ENCODE peak calls at places on chromosomes 5 and 9, in five cellular contexts. One of them, this sample, is unnamed.

GRCh38 chr5:26245327-26245726 is 793.1 kb downstream of the CDH9 start:
- DNase-seq in thyroid gland: no peak
- DNase-seq in WTC11: no peak
- DNase-seq in activated CD8-positive, alpha-beta T cell treated with anti-CD3 and anti-CD28 coated beads for 36 hours: no peak
- DNase-seq in A549: peak; percentile 10
- DNase-seq in this sample: no peak

GRCh38 chr5:95664204-95664786 is 17.7 kb downstream of the RFESD start:
- DNase-seq in A549: no peak
- DNase-seq in WTC11: no peak
- DNase-seq in thyroid gland: peak; percentile 39
- DNase-seq in activated CD8-positive, alpha-beta T cell treated with anti-CD3 and anti-CD28 coated beads for 36 hours: peak; percentile 52
- DNase-seq in this sample: peak; percentile 32

GRCh38 chr5:74304536-74304935 is 336.0 kb downstream of the ENC1 start:
- DNase-seq in WTC11: no peak
- DNase-seq in thyroid gland: no peak
- DNase-seq in activated CD8-positive, alpha-beta T cell treated with anti-CD3 and anti-CD28 coated beads for 36 hours: no peak
- DNase-seq in A549: no peak
- DNase-seq in this sample: no peak

GRCh38 chr9:134399435-134400056 is 73.3 kb downstream of the RXRA start:
- DNase-seq in activated CD8-positive, alpha-beta T cell treated with anti-CD3 and anti-CD28 coated beads for 36 hours: peak; percentile 42
- DNase-seq in thyroid gland: no peak
- DNase-seq in A549: peak; percentile 76
- DNase-seq in WTC11: no peak
- DNase-seq in this sample: no peak

GRCh38 chr9:137051145-137051724 is 2.6 kb downstream of the ENTPD2 start:
- DNase-seq in activated CD8-positive, alpha-beta T cell treated with anti-CD3 and anti-CD28 coated beads for 36 hours: no peak
- DNase-seq in A549: no peak
- DNase-seq in WTC11: no peak
- DNase-seq in thyroid gland: no peak
- DNase-seq in this sample: no peak

GRCh38 chr5:142192296-142192695 is 83.7 kb downstream of the NDFIP1 start:
- DNase-seq in thyroid gland: no peak
- DNase-seq in WTC11: no peak
- DNase-seq in activated CD8-positive, alpha-beta T cell treated with anti-CD3 and anti-CD28 coated beads for 36 hours: no peak
- DNase-seq in A549: no peak
- DNase-seq in this sample: no peak

GRCh38 chr5:178150977-178151734 is 2.5 kb downstream of the NHP2 start:
- DNase-seq in WTC11: no peak
- DNase-seq in thyroid gland: peak; percentile 21
- DNase-seq in A549: peak; percentile 27
- DNase-seq in activated CD8-positive, alpha-beta T cell treated with anti-CD3 and anti-CD28 coated beads for 36 hours: no peak
- DNase-seq in this sample: no peak

GRCh38 chr9:101476576-101477208 is 41.1 kb upstream of the ALDOB start:
- DNase-seq in thyroid gland: no peak
- DNase-seq in activated CD8-positive, alpha-beta T cell treated with anti-CD3 and anti-CD28 coated beads for 36 hours: no peak
- DNase-seq in WTC11: no peak
- DNase-seq in A549: no peak
- DNase-seq in this sample: no peak

GRCh38 chr9:7186175-7186574 is 428.4 kb downstream of the KDM4C start:
- DNase-seq in A549: peak; percentile 57
- DNase-seq in activated CD8-positive, alpha-beta T cell treated with anti-CD3 and anti-CD28 coated beads for 36 hours: peak; percentile 13
- DNase-seq in WTC11: peak; percentile 46
- DNase-seq in thyroid gland: no peak
- DNase-seq in this sample: no peak

GRCh38 chr5:14777187-14777586 is 94.4 kb downstream of the ANKH start:
- DNase-seq in thyroid gland: no peak
- DNase-seq in WTC11: no peak
- DNase-seq in A549: no peak
- DNase-seq in activated CD8-positive, alpha-beta T cell treated with anti-CD3 and anti-CD28 coated beads for 36 hours: no peak
- DNase-seq in this sample: no peak

GRCh38 chr5:181039961-181040915 is at the start of gene BTNL9:
- DNase-seq in activated CD8-positive, alpha-beta T cell treated with anti-CD3 and anti-CD28 coated beads for 36 hours: no peak
- DNase-seq in WTC11: no peak
- DNase-seq in A549: no peak
- DNase-seq in thyroid gland: no peak
- DNase-seq in this sample: no peak

GRCh38 chr5:76715484-76715733 is 517 bp upstream of the F2R start:
- DNase-seq in A549: no peak
- DNase-seq in thyroid gland: no peak
- DNase-seq in activated CD8-positive, alpha-beta T cell treated with anti-CD3 and anti-CD28 coated beads for 36 hours: no peak
- DNase-seq in WTC11: no peak
- DNase-seq in this sample: no peak

GRCh38 chr5:107915413-107915812 is 244.7 kb upstream of the EFNA5 start:
- DNase-seq in A549: no peak
- DNase-seq in activated CD8-positive, alpha-beta T cell treated with anti-CD3 and anti-CD28 coated beads for 36 hours: no peak
- DNase-seq in thyroid gland: no peak
- DNase-seq in WTC11: no peak
- DNase-seq in this sample: no peak

GRCh38 chr9:77455312-77455927 is 192.7 kb downstream of the GNA14 start:
- DNase-seq in thyroid gland: no peak
- DNase-seq in WTC11: peak; percentile 58
- DNase-seq in A549: peak; percentile 65
- DNase-seq in activated CD8-positive, alpha-beta T cell treated with anti-CD3 and anti-CD28 coated beads for 36 hours: peak; percentile 62
- DNase-seq in this sample: peak; percentile 44

GRCh38 chr5:123092696-123093095 is 3.7 kb downstream of the PRDM6 start:
- DNase-seq in WTC11: no peak
- DNase-seq in A549: no peak
- DNase-seq in activated CD8-positive, alpha-beta T cell treated with anti-CD3 and anti-CD28 coated beads for 36 hours: no peak
- DNase-seq in thyroid gland: no peak
- DNase-seq in this sample: no peak

GRCh38 chr9:95126739-95127138 is 190.8 kb downstream of the FANCC start:
- DNase-seq in WTC11: no peak
- DNase-seq in A549: no peak
- DNase-seq in thyroid gland: no peak
- DNase-seq in activated CD8-positive, alpha-beta T cell treated with anti-CD3 and anti-CD28 coated beads for 36 hours: no peak
- DNase-seq in this sample: no peak

GRCh38 chr9:95128177-95128524 is 189.4 kb downstream of the FANCC start:
- DNase-seq in activated CD8-positive, alpha-beta T cell treated with anti-CD3 and anti-CD28 coated beads for 36 hours: no peak
- DNase-seq in WTC11: no peak
- DNase-seq in A549: no peak
- DNase-seq in thyroid gland: no peak
- DNase-seq in this sample: no peak

GRCh38 chr9:95125652-95126051 is 191.9 kb downstream of the FANCC start:
- DNase-seq in activated CD8-positive, alpha-beta T cell treated with anti-CD3 and anti-CD28 coated beads for 36 hours: no peak
- DNase-seq in A549: no peak
- DNase-seq in thyroid gland: no peak
- DNase-seq in WTC11: no peak
- DNase-seq in this sample: no peak

GRCh38 chr9:95127249-95128176 is 190.0 kb downstream of the FANCC start:
- DNase-seq in WTC11: peak; percentile 90
- DNase-seq in activated CD8-positive, alpha-beta T cell treated with anti-CD3 and anti-CD28 coated beads for 36 hours: peak; percentile 84
- DNase-seq in thyroid gland: peak; percentile 92
- DNase-seq in A549: peak; percentile 76
- DNase-seq in this sample: peak; percentile 82

DNA sequence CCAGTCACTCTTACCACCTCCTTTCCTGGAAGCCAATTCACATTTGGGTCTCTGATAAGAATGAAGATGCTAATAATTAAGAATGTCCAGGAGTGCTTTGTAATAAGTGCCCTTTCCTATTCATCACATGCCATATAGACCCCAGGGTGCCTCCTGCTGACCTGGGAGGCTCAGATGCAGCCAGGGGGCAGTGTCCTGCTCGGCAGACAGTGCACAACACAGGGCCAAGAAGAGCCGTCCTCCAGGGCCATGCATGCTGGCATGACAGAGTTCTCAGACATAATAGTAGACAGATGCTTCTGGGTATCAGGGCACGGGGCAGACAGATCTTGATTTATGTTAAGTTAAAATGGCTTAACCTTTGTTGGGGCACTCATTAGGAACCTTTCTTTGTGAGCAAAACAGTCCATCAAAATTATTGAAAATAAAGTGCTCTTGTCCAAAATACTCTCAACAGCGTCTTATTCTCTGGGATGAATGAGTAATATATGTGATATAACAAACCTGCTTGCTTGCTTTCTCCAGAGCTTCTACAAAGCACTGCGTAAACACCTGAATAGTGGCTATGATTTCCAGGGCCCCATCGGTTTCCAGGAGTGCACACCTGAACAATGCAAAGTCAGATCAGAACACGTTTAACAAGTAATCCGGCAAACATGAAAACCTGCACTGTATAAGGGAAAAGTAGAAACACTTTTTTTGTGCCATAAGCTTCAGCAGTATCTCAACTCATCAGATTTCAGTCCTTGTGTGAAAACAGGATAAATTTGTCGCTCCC is 192.7 kb downstream of the FANCC start:
- DNase-seq in WTC11: peak; percentile 35
- DNase-seq in activated CD8-positive, alpha-beta T cell treated with anti-CD3 and anti-CD28 coated beads for 36 hours: no peak
- DNase-seq in A549: peak; percentile 46
- DNase-seq in thyroid gland: no peak
- DNase-seq in this sample: no peak
- TF ChIP-seq CTCF in WTC11: no peak
- TF ChIP-seq CTCF in activated CD8-positive, alpha-beta T cell treated with anti-CD3 and anti-CD28 coated beads for 36 hours: no peak
- TF ChIP-seq CTCF in A549: peak; percentile 27
- TF ChIP-seq CTCF in thyroid gland: no peak
- TF ChIP-seq CTCF in this sample: no peak

DNA sequence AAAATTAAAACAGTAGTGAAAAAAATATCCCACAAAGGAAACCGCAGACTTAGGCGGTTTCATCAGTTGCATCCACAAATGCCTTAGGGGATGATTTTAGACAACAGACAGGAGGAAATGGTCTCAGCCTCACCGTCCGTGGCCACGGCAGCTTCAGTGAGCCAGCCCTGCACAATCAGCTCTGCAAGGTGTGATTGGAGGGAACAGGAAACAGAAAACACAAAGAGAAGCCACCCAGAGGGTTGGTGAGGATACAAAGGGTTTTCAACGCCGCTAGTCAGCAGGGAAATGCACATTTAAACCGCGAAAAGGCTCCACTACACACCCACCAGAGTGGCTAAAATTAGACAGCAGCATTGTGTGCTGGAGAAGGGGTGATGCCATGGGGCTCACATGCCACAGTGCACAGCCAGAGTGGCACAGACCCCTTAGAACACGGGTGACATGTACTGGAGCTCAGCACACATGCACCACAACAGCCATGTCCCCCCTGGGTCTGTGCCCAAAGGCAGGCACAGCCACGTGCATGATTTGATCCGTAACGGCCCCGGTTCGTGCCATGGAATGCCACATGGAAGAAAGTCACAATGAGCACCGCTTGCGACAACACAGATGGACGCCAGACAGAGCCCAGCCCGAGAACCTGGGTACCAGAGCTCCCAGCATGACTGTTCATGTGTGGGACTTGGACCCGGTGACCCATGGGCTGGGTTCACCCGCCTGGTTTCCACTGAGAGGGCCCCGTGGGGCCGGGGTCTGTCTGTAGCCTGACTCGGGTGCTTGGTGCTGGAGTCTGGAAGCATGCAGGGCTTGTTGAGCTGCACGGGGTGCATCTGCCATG is 18.3 kb upstream of the TERT start:
- DNase-seq in activated CD8-positive, alpha-beta T cell treated with anti-CD3 and anti-CD28 coated beads for 36 hours: peak; percentile 69
- DNase-seq in A549: no peak
- DNase-seq in thyroid gland: no peak
- DNase-seq in WTC11: no peak
- DNase-seq in this sample: peak; percentile 76
- TF ChIP-seq CTCF in activated CD8-positive, alpha-beta T cell treated with anti-CD3 and anti-CD28 coated beads for 36 hours: no peak
- TF ChIP-seq CTCF in A549: no peak
- TF ChIP-seq CTCF in thyroid gland: no peak
- TF ChIP-seq CTCF in WTC11: no peak
- TF ChIP-seq CTCF in this sample: no peak

GRCh38 chr9:37508834-37509206 is 23.1 kb downstream of the POLR1E start:
- DNase-seq in WTC11: no peak
- DNase-seq in activated CD8-positive, alpha-beta T cell treated with anti-CD3 and anti-CD28 coated beads for 36 hours: no peak
- DNase-seq in thyroid gland: no peak
- DNase-seq in A549: no peak
- DNase-seq in this sample: no peak
- TF ChIP-seq CTCF in WTC11: no peak
- TF ChIP-seq CTCF in activated CD8-positive, alpha-beta T cell treated with anti-CD3 and anti-CD28 coated beads for 36 hours: no peak
- TF ChIP-seq CTCF in thyroid gland: no peak
- TF ChIP-seq CTCF in A549: peak; percentile 20
- TF ChIP-seq CTCF in this sample: no peak

GRCh38 chr5:78923622-78923970 is 61.5 kb downstream of the ARSB start:
- DNase-seq in WTC11: no peak
- DNase-seq in thyroid gland: no peak
- DNase-seq in A549: no peak
- DNase-seq in activated CD8-positive, alpha-beta T cell treated with anti-CD3 and anti-CD28 coated beads for 36 hours: no peak
- DNase-seq in this sample: no peak

GRCh38 chr5:78922879-78923621 is 62.1 kb downstream of the ARSB start:
- DNase-seq in activated CD8-positive, alpha-beta T cell treated with anti-CD3 and anti-CD28 coated beads for 36 hours: no peak
- DNase-seq in A549: no peak
- DNase-seq in WTC11: no peak
- DNase-seq in thyroid gland: no peak
- DNase-seq in this sample: peak; percentile 39

GRCh38 chr5:78916044-78916443 is 69.1 kb downstream of the ARSB start:
- DNase-seq in WTC11: no peak
- DNase-seq in A549: no peak
- DNase-seq in activated CD8-positive, alpha-beta T cell treated with anti-CD3 and anti-CD28 coated beads for 36 hours: no peak
- DNase-seq in thyroid gland: no peak
- DNase-seq in this sample: no peak

GRCh38 chr5:78925102-78925876 is 59.8 kb downstream of the ARSB start:
- DNase-seq in activated CD8-positive, alpha-beta T cell treated with anti-CD3 and anti-CD28 coated beads for 36 hours: no peak
- DNase-seq in A549: no peak
- DNase-seq in thyroid gland: no peak
- DNase-seq in WTC11: no peak
- DNase-seq in this sample: no peak

DNA sequence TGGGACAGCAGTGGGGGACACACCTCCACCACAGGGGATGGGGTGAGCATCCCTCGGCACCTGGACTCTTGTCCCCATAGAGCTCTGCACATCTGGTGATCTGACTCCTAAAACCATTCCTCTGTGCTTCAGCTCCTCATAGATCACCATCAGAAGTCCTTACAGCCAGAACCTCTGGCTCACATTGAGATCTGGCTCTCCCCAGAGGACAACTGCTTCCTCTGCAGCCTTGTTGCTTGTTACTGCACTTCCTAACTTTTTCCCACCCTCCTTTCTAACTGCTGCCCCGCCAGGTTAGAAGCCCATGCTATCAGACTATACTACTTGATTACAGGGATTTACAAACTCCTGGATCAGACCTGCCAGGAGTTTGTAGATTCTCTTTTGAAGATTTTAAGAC is 64.5 kb downstream of the ARSB start:
- DNase-seq in thyroid gland: peak; percentile 9
- DNase-seq in A549: peak; percentile 44
- DNase-seq in activated CD8-positive, alpha-beta T cell treated with anti-CD3 and anti-CD28 coated beads for 36 hours: no peak
- DNase-seq in WTC11: no peak
- DNase-seq in this sample: no peak
- TF ChIP-seq CTCF in thyroid gland: peak; percentile 25
- TF ChIP-seq CTCF in A549: peak; percentile 28
- TF ChIP-seq CTCF in activated CD8-positive, alpha-beta T cell treated with anti-CD3 and anti-CD28 coated beads for 36 hours: no peak
- TF ChIP-seq CTCF in WTC11: no peak
- TF ChIP-seq CTCF in this sample: no peak

GRCh38 chr9:114532561-114533237 is 27.4 kb upstream of the WHRN start:
- DNase-seq in A549: no peak
- DNase-seq in activated CD8-positive, alpha-beta T cell treated with anti-CD3 and anti-CD28 coated beads for 36 hours: no peak
- DNase-seq in thyroid gland: no peak
- DNase-seq in WTC11: no peak
- DNase-seq in this sample: no peak

GRCh38 chr9:114539718-114540410 is 34.6 kb upstream of the WHRN start:
- DNase-seq in thyroid gland: no peak
- DNase-seq in activated CD8-positive, alpha-beta T cell treated with anti-CD3 and anti-CD28 coated beads for 36 hours: no peak
- DNase-seq in WTC11: no peak
- DNase-seq in A549: no peak
- DNase-seq in this sample: no peak

GRCh38 chr9:114538241-114538640 is 33.0 kb upstream of the WHRN start:
- DNase-seq in activated CD8-positive, alpha-beta T cell treated with anti-CD3 and anti-CD28 coated beads for 36 hours: peak; percentile 48
- DNase-seq in A549: peak; percentile 70
- DNase-seq in WTC11: peak; percentile 46
- DNase-seq in thyroid gland: peak; percentile 6
- DNase-seq in this sample: no peak
- TF ChIP-seq CTCF in activated CD8-positive, alpha-beta T cell treated with anti-CD3 and anti-CD28 coated beads for 36 hours: no peak
- TF ChIP-seq CTCF in A549: peak; percentile 27
- TF ChIP-seq CTCF in WTC11: no peak
- TF ChIP-seq CTCF in thyroid gland: no peak
- TF ChIP-seq CTCF in this sample: no peak